ENCODE peak calls at places on chromosomes 11 and 22, in nine cellular contexts. One of them, this sample, is unnamed.

GRCh38 chr22:23074451-23074850 is 4.1 kb downstream of the GNAZ start:
- DNase-seq in activated T-cell treated with anti-CD3 and anti-CD28 coated beads for 1 hour: no peak
- DNase-seq in A172: no peak
- DNase-seq in activated T-helper 1 cell treated with anti-CD3 and anti-CD28 coated beads, Interleukin-12 subunit alpha, Interleukin-12 subunit beta, Interleukin-2, Interleukin-4 antibody, amounts not matched to agents 30 ng/mL and 10 ng/mL and 1 ng/mL, durations not matched to agents 14 hours and 24 hours and 36 hours: no peak
- DNase-seq in RPMI8226: no peak
- DNase-seq in psoas muscle: peak
- DNase-seq in NCI-H460: no peak
- DNase-seq in activated CD4-positive, alpha-beta T cell treated with anti-CD3 and anti-CD28 coated beads, Interleukin-2, amount 10 ng/mL, durations not matched to agents 7 days and 5 days: no peak
- DNase-seq in GM23248: no peak
- DNase-seq in this sample: no peak

GRCh38 chr22:28440517-28441366 is 238.9 kb downstream of the TTC28 start:
- DNase-seq in activated T-cell treated with anti-CD3 and anti-CD28 coated beads for 1 hour: no peak
- DNase-seq in A172: no peak
- DNase-seq in activated T-helper 1 cell treated with anti-CD3 and anti-CD28 coated beads, Interleukin-12 subunit alpha, Interleukin-12 subunit beta, Interleukin-2, Interleukin-4 antibody, amounts not matched to agents 30 ng/mL and 10 ng/mL and 1 ng/mL, durations not matched to agents 14 hours and 24 hours and 36 hours: no peak
- DNase-seq in RPMI8226: no peak
- DNase-seq in psoas muscle: no peak
- DNase-seq in NCI-H460: no peak
- DNase-seq in activated CD4-positive, alpha-beta T cell treated with anti-CD3 and anti-CD28 coated beads, Interleukin-2, amount 10 ng/mL, durations not matched to agents 7 days and 5 days: no peak
- DNase-seq in GM23248: peak
- DNase-seq in this sample: no peak

GRCh38 chr11:128716661-128717210 is 22.9 kb downstream of the FLI1 start:
- DNase-seq in activated T-cell treated with anti-CD3 and anti-CD28 coated beads for 1 hour: no peak
- DNase-seq in A172: peak
- DNase-seq in activated T-helper 1 cell treated with anti-CD3 and anti-CD28 coated beads, Interleukin-12 subunit alpha, Interleukin-12 subunit beta, Interleukin-2, Interleukin-4 antibody, amounts not matched to agents 30 ng/mL and 10 ng/mL and 1 ng/mL, durations not matched to agents 14 hours and 24 hours and 36 hours: no peak
- DNase-seq in RPMI8226: peak
- DNase-seq in psoas muscle: no peak
- DNase-seq in NCI-H460: no peak
- DNase-seq in activated CD4-positive, alpha-beta T cell treated with anti-CD3 and anti-CD28 coated beads, Interleukin-2, amount 10 ng/mL, durations not matched to agents 7 days and 5 days: peak
- DNase-seq in GM23248: peak
- DNase-seq in this sample: no peak

GRCh38 chr11:76808996-76809395 is 25.8 kb downstream of the TSKU start:
- DNase-seq in activated T-cell treated with anti-CD3 and anti-CD28 coated beads for 1 hour: no peak
- DNase-seq in A172: no peak
- DNase-seq in activated T-helper 1 cell treated with anti-CD3 and anti-CD28 coated beads, Interleukin-12 subunit alpha, Interleukin-12 subunit beta, Interleukin-2, Interleukin-4 antibody, amounts not matched to agents 30 ng/mL and 10 ng/mL and 1 ng/mL, durations not matched to agents 14 hours and 24 hours and 36 hours: no peak
- DNase-seq in RPMI8226: no peak
- DNase-seq in psoas muscle: no peak
- DNase-seq in NCI-H460: no peak
- DNase-seq in activated CD4-positive, alpha-beta T cell treated with anti-CD3 and anti-CD28 coated beads, Interleukin-2, amount 10 ng/mL, durations not matched to agents 7 days and 5 days: no peak
- DNase-seq in GM23248: no peak
- DNase-seq in this sample: no peak

GRCh38 chr11:125022551-125022950 is 40.6 kb upstream of the SLC37A2 start:
- DNase-seq in activated T-cell treated with anti-CD3 and anti-CD28 coated beads for 1 hour: no peak
- DNase-seq in A172: no peak
- DNase-seq in activated T-helper 1 cell treated with anti-CD3 and anti-CD28 coated beads, Interleukin-12 subunit alpha, Interleukin-12 subunit beta, Interleukin-2, Interleukin-4 antibody, amounts not matched to agents 30 ng/mL and 10 ng/mL and 1 ng/mL, durations not matched to agents 14 hours and 24 hours and 36 hours: no peak
- DNase-seq in RPMI8226: no peak
- DNase-seq in psoas muscle: no peak
- DNase-seq in NCI-H460: no peak
- DNase-seq in activated CD4-positive, alpha-beta T cell treated with anti-CD3 and anti-CD28 coated beads, Interleukin-2, amount 10 ng/mL, durations not matched to agents 7 days and 5 days: no peak
- DNase-seq in GM23248: peak
- DNase-seq in this sample: no peak

GRCh38 chr11:94148189-94148588 is 19.5 kb downstream of the PANX1 start:
- DNase-seq in activated T-cell treated with anti-CD3 and anti-CD28 coated beads for 1 hour: no peak
- DNase-seq in A172: no peak
- DNase-seq in activated T-helper 1 cell treated with anti-CD3 and anti-CD28 coated beads, Interleukin-12 subunit alpha, Interleukin-12 subunit beta, Interleukin-2, Interleukin-4 antibody, amounts not matched to agents 30 ng/mL and 10 ng/mL and 1 ng/mL, durations not matched to agents 14 hours and 24 hours and 36 hours: no peak
- DNase-seq in RPMI8226: no peak
- DNase-seq in psoas muscle: no peak
- DNase-seq in NCI-H460: no peak
- DNase-seq in activated CD4-positive, alpha-beta T cell treated with anti-CD3 and anti-CD28 coated beads, Interleukin-2, amount 10 ng/mL, durations not matched to agents 7 days and 5 days: no peak
- DNase-seq in GM23248: no peak
- DNase-seq in this sample: no peak

GRCh38 chr11:70755410-70756158 is 357.3 kb downstream of the CTTN start:
- DNase-seq in activated T-cell treated with anti-CD3 and anti-CD28 coated beads for 1 hour: peak
- DNase-seq in A172: peak
- DNase-seq in activated T-helper 1 cell treated with anti-CD3 and anti-CD28 coated beads, Interleukin-12 subunit alpha, Interleukin-12 subunit beta, Interleukin-2, Interleukin-4 antibody, amounts not matched to agents 30 ng/mL and 10 ng/mL and 1 ng/mL, durations not matched to agents 14 hours and 24 hours and 36 hours: peak
- DNase-seq in RPMI8226: peak
- DNase-seq in psoas muscle: peak
- DNase-seq in NCI-H460: peak
- DNase-seq in activated CD4-positive, alpha-beta T cell treated with anti-CD3 and anti-CD28 coated beads, Interleukin-2, amount 10 ng/mL, durations not matched to agents 7 days and 5 days: peak
- DNase-seq in GM23248: peak
- DNase-seq in this sample: peak

GRCh38 chr11:119550330-119550729 is 127.4 kb upstream of the THY1 start:
- DNase-seq in activated T-cell treated with anti-CD3 and anti-CD28 coated beads for 1 hour: no peak
- DNase-seq in A172: no peak
- DNase-seq in activated T-helper 1 cell treated with anti-CD3 and anti-CD28 coated beads, Interleukin-12 subunit alpha, Interleukin-12 subunit beta, Interleukin-2, Interleukin-4 antibody, amounts not matched to agents 30 ng/mL and 10 ng/mL and 1 ng/mL, durations not matched to agents 14 hours and 24 hours and 36 hours: no peak
- DNase-seq in RPMI8226: no peak
- DNase-seq in psoas muscle: no peak
- DNase-seq in NCI-H460: no peak
- DNase-seq in activated CD4-positive, alpha-beta T cell treated with anti-CD3 and anti-CD28 coated beads, Interleukin-2, amount 10 ng/mL, durations not matched to agents 7 days and 5 days: no peak
- DNase-seq in GM23248: no peak
- DNase-seq in this sample: no peak

GRCh38 chr22:27340047-27340446 is 461.5 kb downstream of the MN1 start:
- DNase-seq in activated T-cell treated with anti-CD3 and anti-CD28 coated beads for 1 hour: no peak
- DNase-seq in A172: no peak
- DNase-seq in activated T-helper 1 cell treated with anti-CD3 and anti-CD28 coated beads, Interleukin-12 subunit alpha, Interleukin-12 subunit beta, Interleukin-2, Interleukin-4 antibody, amounts not matched to agents 30 ng/mL and 10 ng/mL and 1 ng/mL, durations not matched to agents 14 hours and 24 hours and 36 hours: no peak
- DNase-seq in RPMI8226: no peak
- DNase-seq in psoas muscle: no peak
- DNase-seq in NCI-H460: no peak
- DNase-seq in activated CD4-positive, alpha-beta T cell treated with anti-CD3 and anti-CD28 coated beads, Interleukin-2, amount 10 ng/mL, durations not matched to agents 7 days and 5 days: no peak
- DNase-seq in GM23248: no peak
- DNase-seq in this sample: no peak

GRCh38 chr22:21758465-21758864 is 22.9 kb upstream of the YPEL1 start:
- DNase-seq in activated T-cell treated with anti-CD3 and anti-CD28 coated beads for 1 hour: no peak
- DNase-seq in A172: no peak
- DNase-seq in activated T-helper 1 cell treated with anti-CD3 and anti-CD28 coated beads, Interleukin-12 subunit alpha, Interleukin-12 subunit beta, Interleukin-2, Interleukin-4 antibody, amounts not matched to agents 30 ng/mL and 10 ng/mL and 1 ng/mL, durations not matched to agents 14 hours and 24 hours and 36 hours: no peak
- DNase-seq in RPMI8226: no peak
- DNase-seq in psoas muscle: no peak
- DNase-seq in NCI-H460: no peak
- DNase-seq in activated CD4-positive, alpha-beta T cell treated with anti-CD3 and anti-CD28 coated beads, Interleukin-2, amount 10 ng/mL, durations not matched to agents 7 days and 5 days: no peak
- DNase-seq in GM23248: no peak
- DNase-seq in this sample: no peak

GRCh38 chr11:9137293-9138132 is 46.1 kb upstream of the SCUBE2 start:
- DNase-seq in activated T-cell treated with anti-CD3 and anti-CD28 coated beads for 1 hour: peak
- DNase-seq in A172: peak
- DNase-seq in activated T-helper 1 cell treated with anti-CD3 and anti-CD28 coated beads, Interleukin-12 subunit alpha, Interleukin-12 subunit beta, Interleukin-2, Interleukin-4 antibody, amounts not matched to agents 30 ng/mL and 10 ng/mL and 1 ng/mL, durations not matched to agents 14 hours and 24 hours and 36 hours: peak
- DNase-seq in RPMI8226: peak
- DNase-seq in psoas muscle: peak
- DNase-seq in NCI-H460: peak
- DNase-seq in activated CD4-positive, alpha-beta T cell treated with anti-CD3 and anti-CD28 coated beads, Interleukin-2, amount 10 ng/mL, durations not matched to agents 7 days and 5 days: peak
- DNase-seq in GM23248: peak
- DNase-seq in this sample: peak

GRCh38 chr11:12704049-12704448 is 29.8 kb downstream of the TEAD1 start:
- DNase-seq in activated T-cell treated with anti-CD3 and anti-CD28 coated beads for 1 hour: no peak
- DNase-seq in A172: no peak
- DNase-seq in activated T-helper 1 cell treated with anti-CD3 and anti-CD28 coated beads, Interleukin-12 subunit alpha, Interleukin-12 subunit beta, Interleukin-2, Interleukin-4 antibody, amounts not matched to agents 30 ng/mL and 10 ng/mL and 1 ng/mL, durations not matched to agents 14 hours and 24 hours and 36 hours: no peak
- DNase-seq in RPMI8226: no peak
- DNase-seq in psoas muscle: no peak
- DNase-seq in NCI-H460: no peak
- DNase-seq in activated CD4-positive, alpha-beta T cell treated with anti-CD3 and anti-CD28 coated beads, Interleukin-2, amount 10 ng/mL, durations not matched to agents 7 days and 5 days: no peak
- DNase-seq in GM23248: no peak
- DNase-seq in this sample: no peak

GRCh38 chr11:127567237-127567932 is 566.8 kb upstream of the KIRREL3 start:
- DNase-seq in activated T-cell treated with anti-CD3 and anti-CD28 coated beads for 1 hour: no peak
- DNase-seq in A172: no peak
- DNase-seq in activated T-helper 1 cell treated with anti-CD3 and anti-CD28 coated beads, Interleukin-12 subunit alpha, Interleukin-12 subunit beta, Interleukin-2, Interleukin-4 antibody, amounts not matched to agents 30 ng/mL and 10 ng/mL and 1 ng/mL, durations not matched to agents 14 hours and 24 hours and 36 hours: no peak
- DNase-seq in RPMI8226: no peak
- DNase-seq in psoas muscle: no peak
- DNase-seq in NCI-H460: no peak
- DNase-seq in activated CD4-positive, alpha-beta T cell treated with anti-CD3 and anti-CD28 coated beads, Interleukin-2, amount 10 ng/mL, durations not matched to agents 7 days and 5 days: no peak
- DNase-seq in GM23248: no peak
- DNase-seq in this sample: no peak

GRCh38 chr11:45158210-45158644 is 11.8 kb downstream of the PRDM11 start:
- DNase-seq in activated T-cell treated with anti-CD3 and anti-CD28 coated beads for 1 hour: no peak
- DNase-seq in A172: no peak
- DNase-seq in activated T-helper 1 cell treated with anti-CD3 and anti-CD28 coated beads, Interleukin-12 subunit alpha, Interleukin-12 subunit beta, Interleukin-2, Interleukin-4 antibody, amounts not matched to agents 30 ng/mL and 10 ng/mL and 1 ng/mL, durations not matched to agents 14 hours and 24 hours and 36 hours: no peak
- DNase-seq in RPMI8226: no peak
- DNase-seq in psoas muscle: no peak
- DNase-seq in NCI-H460: no peak
- DNase-seq in activated CD4-positive, alpha-beta T cell treated with anti-CD3 and anti-CD28 coated beads, Interleukin-2, amount 10 ng/mL, durations not matched to agents 7 days and 5 days: no peak
- DNase-seq in GM23248: no peak
- DNase-seq in this sample: no peak

GRCh38 chr22:20000246-20001081 is 16.2 kb downstream of the ARVCF start:
- DNase-seq in activated T-cell treated with anti-CD3 and anti-CD28 coated beads for 1 hour: no peak
- DNase-seq in A172: no peak
- DNase-seq in activated T-helper 1 cell treated with anti-CD3 and anti-CD28 coated beads, Interleukin-12 subunit alpha, Interleukin-12 subunit beta, Interleukin-2, Interleukin-4 antibody, amounts not matched to agents 30 ng/mL and 10 ng/mL and 1 ng/mL, durations not matched to agents 14 hours and 24 hours and 36 hours: no peak
- DNase-seq in RPMI8226: no peak
- DNase-seq in psoas muscle: peak
- DNase-seq in NCI-H460: no peak
- DNase-seq in activated CD4-positive, alpha-beta T cell treated with anti-CD3 and anti-CD28 coated beads, Interleukin-2, amount 10 ng/mL, durations not matched to agents 7 days and 5 days: no peak
- DNase-seq in GM23248: no peak
- DNase-seq in this sample: no peak

GRCh38 chr11:106218096-106218495 is 140.6 kb downstream of the AASDHPPT start:
- DNase-seq in activated T-cell treated with anti-CD3 and anti-CD28 coated beads for 1 hour: no peak
- DNase-seq in A172: no peak
- DNase-seq in activated T-helper 1 cell treated with anti-CD3 and anti-CD28 coated beads, Interleukin-12 subunit alpha, Interleukin-12 subunit beta, Interleukin-2, Interleukin-4 antibody, amounts not matched to agents 30 ng/mL and 10 ng/mL and 1 ng/mL, durations not matched to agents 14 hours and 24 hours and 36 hours: no peak
- DNase-seq in RPMI8226: no peak
- DNase-seq in psoas muscle: no peak
- DNase-seq in NCI-H460: no peak
- DNase-seq in activated CD4-positive, alpha-beta T cell treated with anti-CD3 and anti-CD28 coated beads, Interleukin-2, amount 10 ng/mL, durations not matched to agents 7 days and 5 days: no peak
- DNase-seq in GM23248: no peak
- DNase-seq in this sample: no peak

GRCh38 chr22:30206964-30207363 is 39.6 kb downstream of the LIF start:
- DNase-seq in activated T-cell treated with anti-CD3 and anti-CD28 coated beads for 1 hour: no peak
- DNase-seq in A172: peak
- DNase-seq in activated T-helper 1 cell treated with anti-CD3 and anti-CD28 coated beads, Interleukin-12 subunit alpha, Interleukin-12 subunit beta, Interleukin-2, Interleukin-4 antibody, amounts not matched to agents 30 ng/mL and 10 ng/mL and 1 ng/mL, durations not matched to agents 14 hours and 24 hours and 36 hours: no peak
- DNase-seq in RPMI8226: no peak
- DNase-seq in psoas muscle: peak
- DNase-seq in NCI-H460: peak
- DNase-seq in activated CD4-positive, alpha-beta T cell treated with anti-CD3 and anti-CD28 coated beads, Interleukin-2, amount 10 ng/mL, durations not matched to agents 7 days and 5 days: no peak
- DNase-seq in GM23248: peak
- DNase-seq in this sample: no peak

GRCh38 chr11:127521413-127521812 is 520.8 kb upstream of the KIRREL3 start:
- DNase-seq in activated T-cell treated with anti-CD3 and anti-CD28 coated beads for 1 hour: no peak
- DNase-seq in A172: peak
- DNase-seq in activated T-helper 1 cell treated with anti-CD3 and anti-CD28 coated beads, Interleukin-12 subunit alpha, Interleukin-12 subunit beta, Interleukin-2, Interleukin-4 antibody, amounts not matched to agents 30 ng/mL and 10 ng/mL and 1 ng/mL, durations not matched to agents 14 hours and 24 hours and 36 hours: no peak
- DNase-seq in RPMI8226: no peak
- DNase-seq in psoas muscle: no peak
- DNase-seq in NCI-H460: no peak
- DNase-seq in activated CD4-positive, alpha-beta T cell treated with anti-CD3 and anti-CD28 coated beads, Interleukin-2, amount 10 ng/mL, durations not matched to agents 7 days and 5 days: no peak
- DNase-seq in GM23248: peak
- DNase-seq in this sample: no peak

GRCh38 chr22:32737811-32738210 is 63.7 kb upstream of the TIMP3 start:
- DNase-seq in activated T-cell treated with anti-CD3 and anti-CD28 coated beads for 1 hour: no peak
- DNase-seq in A172: no peak
- DNase-seq in activated T-helper 1 cell treated with anti-CD3 and anti-CD28 coated beads, Interleukin-12 subunit alpha, Interleukin-12 subunit beta, Interleukin-2, Interleukin-4 antibody, amounts not matched to agents 30 ng/mL and 10 ng/mL and 1 ng/mL, durations not matched to agents 14 hours and 24 hours and 36 hours: no peak
- DNase-seq in RPMI8226: no peak
- DNase-seq in psoas muscle: no peak
- DNase-seq in NCI-H460: no peak
- DNase-seq in activated CD4-positive, alpha-beta T cell treated with anti-CD3 and anti-CD28 coated beads, Interleukin-2, amount 10 ng/mL, durations not matched to agents 7 days and 5 days: no peak
- DNase-seq in GM23248: no peak
- DNase-seq in this sample: no peak

GRCh38 chr11:3231851-3232744 is at the start of gene MRGPRE:
- DNase-seq in activated T-cell treated with anti-CD3 and anti-CD28 coated beads for 1 hour: no peak
- DNase-seq in A172: no peak
- DNase-seq in activated T-helper 1 cell treated with anti-CD3 and anti-CD28 coated beads, Interleukin-12 subunit alpha, Interleukin-12 subunit beta, Interleukin-2, Interleukin-4 antibody, amounts not matched to agents 30 ng/mL and 10 ng/mL and 1 ng/mL, durations not matched to agents 14 hours and 24 hours and 36 hours: no peak
- DNase-seq in RPMI8226: peak
- DNase-seq in psoas muscle: no peak
- DNase-seq in NCI-H460: no peak
- DNase-seq in activated CD4-positive, alpha-beta T cell treated with anti-CD3 and anti-CD28 coated beads, Interleukin-2, amount 10 ng/mL, durations not matched to agents 7 days and 5 days: no peak
- DNase-seq in GM23248: peak
- DNase-seq in this sample: no peak

GRCh38 chr11:11856638-11857037 is 14.9 kb downstream of the USP47 start:
- DNase-seq in activated T-cell treated with anti-CD3 and anti-CD28 coated beads for 1 hour: no peak
- DNase-seq in A172: peak
- DNase-seq in activated T-helper 1 cell treated with anti-CD3 and anti-CD28 coated beads, Interleukin-12 subunit alpha, Interleukin-12 subunit beta, Interleukin-2, Interleukin-4 antibody, amounts not matched to agents 30 ng/mL and 10 ng/mL and 1 ng/mL, durations not matched to agents 14 hours and 24 hours and 36 hours: no peak
- DNase-seq in RPMI8226: peak
- DNase-seq in psoas muscle: no peak
- DNase-seq in NCI-H460: no peak
- DNase-seq in activated CD4-positive, alpha-beta T cell treated with anti-CD3 and anti-CD28 coated beads, Interleukin-2, amount 10 ng/mL, durations not matched to agents 7 days and 5 days: peak
- DNase-seq in GM23248: peak
- DNase-seq in this sample: no peak

GRCh38 chr11:59753650-59754493 is 1.3 kb upstream of the STX3 start:
- DNase-seq in activated T-cell treated with anti-CD3 and anti-CD28 coated beads for 1 hour: peak
- DNase-seq in A172: peak
- DNase-seq in activated T-helper 1 cell treated with anti-CD3 and anti-CD28 coated beads, Interleukin-12 subunit alpha, Interleukin-12 subunit beta, Interleukin-2, Interleukin-4 antibody, amounts not matched to agents 30 ng/mL and 10 ng/mL and 1 ng/mL, durations not matched to agents 14 hours and 24 hours and 36 hours: peak
- DNase-seq in RPMI8226: peak
- DNase-seq in psoas muscle: peak
- DNase-seq in NCI-H460: peak
- DNase-seq in activated CD4-positive, alpha-beta T cell treated with anti-CD3 and anti-CD28 coated beads, Interleukin-2, amount 10 ng/mL, durations not matched to agents 7 days and 5 days: peak
- DNase-seq in GM23248: peak
- DNase-seq in this sample: peak

GRCh38 chr11:110093407-110094297 is 460 bp downstream of the ZC3H12C start:
- DNase-seq in activated T-cell treated with anti-CD3 and anti-CD28 coated beads for 1 hour: no peak
- DNase-seq in A172: peak
- DNase-seq in activated T-helper 1 cell treated with anti-CD3 and anti-CD28 coated beads, Interleukin-12 subunit alpha, Interleukin-12 subunit beta, Interleukin-2, Interleukin-4 antibody, amounts not matched to agents 30 ng/mL and 10 ng/mL and 1 ng/mL, durations not matched to agents 14 hours and 24 hours and 36 hours: no peak
- DNase-seq in RPMI8226: peak
- DNase-seq in psoas muscle: peak
- DNase-seq in NCI-H460: no peak
- DNase-seq in activated CD4-positive, alpha-beta T cell treated with anti-CD3 and anti-CD28 coated beads, Interleukin-2, amount 10 ng/mL, durations not matched to agents 7 days and 5 days: no peak
- DNase-seq in GM23248: peak
- DNase-seq in this sample: no peak

GRCh38 chr22:36741968-36742367 is 34.0 kb downstream of the IFT27 start:
- DNase-seq in activated T-cell treated with anti-CD3 and anti-CD28 coated beads for 1 hour: no peak
- DNase-seq in A172: no peak
- DNase-seq in activated T-helper 1 cell treated with anti-CD3 and anti-CD28 coated beads, Interleukin-12 subunit alpha, Interleukin-12 subunit beta, Interleukin-2, Interleukin-4 antibody, amounts not matched to agents 30 ng/mL and 10 ng/mL and 1 ng/mL, durations not matched to agents 14 hours and 24 hours and 36 hours: no peak
- DNase-seq in RPMI8226: no peak
- DNase-seq in psoas muscle: no peak
- DNase-seq in NCI-H460: no peak
- DNase-seq in activated CD4-positive, alpha-beta T cell treated with anti-CD3 and anti-CD28 coated beads, Interleukin-2, amount 10 ng/mL, durations not matched to agents 7 days and 5 days: no peak
- DNase-seq in GM23248: no peak
- DNase-seq in this sample: no peak

GRCh38 chr11:70016666-70017347 is 61.3 kb upstream of the ANO1 start:
- DNase-seq in activated T-cell treated with anti-CD3 and anti-CD28 coated beads for 1 hour: no peak
- DNase-seq in A172: peak
- DNase-seq in activated T-helper 1 cell treated with anti-CD3 and anti-CD28 coated beads, Interleukin-12 subunit alpha, Interleukin-12 subunit beta, Interleukin-2, Interleukin-4 antibody, amounts not matched to agents 30 ng/mL and 10 ng/mL and 1 ng/mL, durations not matched to agents 14 hours and 24 hours and 36 hours: no peak
- DNase-seq in RPMI8226: no peak
- DNase-seq in psoas muscle: no peak
- DNase-seq in NCI-H460: no peak
- DNase-seq in activated CD4-positive, alpha-beta T cell treated with anti-CD3 and anti-CD28 coated beads, Interleukin-2, amount 10 ng/mL, durations not matched to agents 7 days and 5 days: no peak
- DNase-seq in GM23248: peak
- DNase-seq in this sample: no peak

GRCh38 chr11:75408852-75409219 is 9.5 kb downstream of the RPS3 start:
- DNase-seq in activated T-cell treated with anti-CD3 and anti-CD28 coated beads for 1 hour: no peak
- DNase-seq in A172: no peak
- DNase-seq in activated T-helper 1 cell treated with anti-CD3 and anti-CD28 coated beads, Interleukin-12 subunit alpha, Interleukin-12 subunit beta, Interleukin-2, Interleukin-4 antibody, amounts not matched to agents 30 ng/mL and 10 ng/mL and 1 ng/mL, durations not matched to agents 14 hours and 24 hours and 36 hours: no peak
- DNase-seq in RPMI8226: no peak
- DNase-seq in psoas muscle: no peak
- DNase-seq in NCI-H460: no peak
- DNase-seq in activated CD4-positive, alpha-beta T cell treated with anti-CD3 and anti-CD28 coated beads, Interleukin-2, amount 10 ng/mL, durations not matched to agents 7 days and 5 days: no peak
- DNase-seq in GM23248: no peak
- DNase-seq in this sample: no peak

GRCh38 chr11:81932303-81932702 is 801.4 kb downstream of the FAM181B start:
- DNase-seq in activated T-cell treated with anti-CD3 and anti-CD28 coated beads for 1 hour: no peak
- DNase-seq in A172: no peak
- DNase-seq in activated T-helper 1 cell treated with anti-CD3 and anti-CD28 coated beads, Interleukin-12 subunit alpha, Interleukin-12 subunit beta, Interleukin-2, Interleukin-4 antibody, amounts not matched to agents 30 ng/mL and 10 ng/mL and 1 ng/mL, durations not matched to agents 14 hours and 24 hours and 36 hours: no peak
- DNase-seq in RPMI8226: no peak
- DNase-seq in psoas muscle: no peak
- DNase-seq in NCI-H460: no peak
- DNase-seq in activated CD4-positive, alpha-beta T cell treated with anti-CD3 and anti-CD28 coated beads, Interleukin-2, amount 10 ng/mL, durations not matched to agents 7 days and 5 days: no peak
- DNase-seq in GM23248: no peak
- DNase-seq in this sample: no peak

GRCh38 chr11:44564653-44565007 is 833 bp upstream of the CD82 start:
- DNase-seq in activated T-cell treated with anti-CD3 and anti-CD28 coated beads for 1 hour: no peak
- DNase-seq in A172: peak
- DNase-seq in activated T-helper 1 cell treated with anti-CD3 and anti-CD28 coated beads, Interleukin-12 subunit alpha, Interleukin-12 subunit beta, Interleukin-2, Interleukin-4 antibody, amounts not matched to agents 30 ng/mL and 10 ng/mL and 1 ng/mL, durations not matched to agents 14 hours and 24 hours and 36 hours: no peak
- DNase-seq in RPMI8226: peak
- DNase-seq in psoas muscle: peak
- DNase-seq in NCI-H460: peak
- DNase-seq in activated CD4-positive, alpha-beta T cell treated with anti-CD3 and anti-CD28 coated beads, Interleukin-2, amount 10 ng/mL, durations not matched to agents 7 days and 5 days: no peak
- DNase-seq in GM23248: peak
- DNase-seq in this sample: no peak

GRCh38 chr22:29722587-29722986 is 2.8 kb downstream of the CABP7 start:
- DNase-seq in activated T-cell treated with anti-CD3 and anti-CD28 coated beads for 1 hour: no peak
- DNase-seq in A172: no peak
- DNase-seq in activated T-helper 1 cell treated with anti-CD3 and anti-CD28 coated beads, Interleukin-12 subunit alpha, Interleukin-12 subunit beta, Interleukin-2, Interleukin-4 antibody, amounts not matched to agents 30 ng/mL and 10 ng/mL and 1 ng/mL, durations not matched to agents 14 hours and 24 hours and 36 hours: no peak
- DNase-seq in RPMI8226: no peak
- DNase-seq in psoas muscle: no peak
- DNase-seq in NCI-H460: no peak
- DNase-seq in activated CD4-positive, alpha-beta T cell treated with anti-CD3 and anti-CD28 coated beads, Interleukin-2, amount 10 ng/mL, durations not matched to agents 7 days and 5 days: no peak
- DNase-seq in GM23248: no peak
- DNase-seq in this sample: no peak

GRCh38 chr22:29840498-29840897 is 2.4 kb upstream of the ASCC2 start:
- DNase-seq in activated T-cell treated with anti-CD3 and anti-CD28 coated beads for 1 hour: no peak
- DNase-seq in A172: no peak
- DNase-seq in activated T-helper 1 cell treated with anti-CD3 and anti-CD28 coated beads, Interleukin-12 subunit alpha, Interleukin-12 subunit beta, Interleukin-2, Interleukin-4 antibody, amounts not matched to agents 30 ng/mL and 10 ng/mL and 1 ng/mL, durations not matched to agents 14 hours and 24 hours and 36 hours: no peak
- DNase-seq in RPMI8226: no peak
- DNase-seq in psoas muscle: no peak
- DNase-seq in NCI-H460: no peak
- DNase-seq in activated CD4-positive, alpha-beta T cell treated with anti-CD3 and anti-CD28 coated beads, Interleukin-2, amount 10 ng/mL, durations not matched to agents 7 days and 5 days: no peak
- DNase-seq in GM23248: peak
- DNase-seq in this sample: no peak

This sample was measured in iPS DF 6.9.